ENCODE peak calls at places on chromosomes 2 and 18, in seven cellular contexts. One of them, this sample, is unnamed.

GRCh38 chr18:33804258-33804657 is 226.2 kb downstream of the ASXL3 start:
- DNase-seq in ovary: no peak
- DNase-seq in fibroblast of lung: peak
- DNase-seq in tibial artery: no peak
- DNase-seq in astrocyte: peak
- DNase-seq in fibroblast of mammary gland: peak
- DNase-seq in cardiac muscle cell: peak
- DNase-seq in this sample: no peak

GRCh38 chr2:23312996-23313606 is 71.9 kb upstream of the KLHL29 start:
- DNase-seq in ovary: no peak
- DNase-seq in fibroblast of lung: peak
- DNase-seq in tibial artery: no peak
- DNase-seq in astrocyte: no peak
- DNase-seq in fibroblast of mammary gland: peak
- DNase-seq in cardiac muscle cell: peak
- DNase-seq in this sample: no peak

GRCh38 chr2:241703128-241703604 is 1.3 kb downstream of the ING5 start:
- DNase-seq in ovary: peak
- DNase-seq in fibroblast of lung: peak
- DNase-seq in tibial artery: no peak
- DNase-seq in astrocyte: no peak
- DNase-seq in fibroblast of mammary gland: peak
- DNase-seq in cardiac muscle cell: no peak
- DNase-seq in this sample: no peak

GRCh38 chr2:216554755-216555154 is 56.1 kb downstream of the RPL37A start:
- DNase-seq in ovary: no peak
- DNase-seq in fibroblast of lung: no peak
- DNase-seq in tibial artery: no peak
- DNase-seq in astrocyte: no peak
- DNase-seq in fibroblast of mammary gland: no peak
- DNase-seq in cardiac muscle cell: no peak
- DNase-seq in this sample: no peak

GRCh38 chr18:25111382-25112070 is 240.4 kb downstream of the ZNF521 start:
- DNase-seq in ovary: no peak
- DNase-seq in fibroblast of lung: peak
- DNase-seq in tibial artery: no peak
- DNase-seq in astrocyte: no peak
- DNase-seq in fibroblast of mammary gland: no peak
- DNase-seq in cardiac muscle cell: no peak
- DNase-seq in this sample: no peak

GRCh38 chr2:144519934-144520717 is at the start of gene ZEB2:
- DNase-seq in ovary: peak
- DNase-seq in fibroblast of lung: peak
- DNase-seq in tibial artery: peak
- DNase-seq in astrocyte: peak
- DNase-seq in fibroblast of mammary gland: peak
- DNase-seq in cardiac muscle cell: peak
- DNase-seq in this sample: peak

GRCh38 chr2:242030226-242030575 is 160.7 kb downstream of the RTP5 start:
- DNase-seq in ovary: no peak
- DNase-seq in fibroblast of lung: no peak
- DNase-seq in tibial artery: no peak
- DNase-seq in astrocyte: no peak
- DNase-seq in fibroblast of mammary gland: no peak
- DNase-seq in cardiac muscle cell: no peak
- DNase-seq in this sample: no peak

GRCh38 chr2:161954103-161954502 is 119.9 kb downstream of the DPP4 start:
- DNase-seq in ovary: no peak
- DNase-seq in fibroblast of lung: no peak
- DNase-seq in tibial artery: no peak
- DNase-seq in astrocyte: no peak
- DNase-seq in fibroblast of mammary gland: peak
- DNase-seq in cardiac muscle cell: no peak
- DNase-seq in this sample: no peak

GRCh38 chr2:137525644-137526190 is 438.6 kb upstream of the HNMT start:
- DNase-seq in ovary: no peak
- DNase-seq in fibroblast of lung: no peak
- DNase-seq in tibial artery: no peak
- DNase-seq in astrocyte: no peak
- DNase-seq in fibroblast of mammary gland: no peak
- DNase-seq in cardiac muscle cell: no peak
- DNase-seq in this sample: no peak

GRCh38 chr2:215140166-215140707 is 1.8 kb upstream of the ABCA12 start:
- DNase-seq in ovary: no peak
- DNase-seq in fibroblast of lung: no peak
- DNase-seq in tibial artery: no peak
- DNase-seq in astrocyte: no peak
- DNase-seq in fibroblast of mammary gland: peak
- DNase-seq in cardiac muscle cell: no peak
- DNase-seq in this sample: no peak

GRCh38 chr2:17608251-17608650 is 67.8 kb downstream of the VSNL1 start:
- DNase-seq in ovary: no peak
- DNase-seq in fibroblast of lung: no peak
- DNase-seq in tibial artery: no peak
- DNase-seq in astrocyte: no peak
- DNase-seq in fibroblast of mammary gland: no peak
- DNase-seq in cardiac muscle cell: no peak
- DNase-seq in this sample: no peak

DNA sequence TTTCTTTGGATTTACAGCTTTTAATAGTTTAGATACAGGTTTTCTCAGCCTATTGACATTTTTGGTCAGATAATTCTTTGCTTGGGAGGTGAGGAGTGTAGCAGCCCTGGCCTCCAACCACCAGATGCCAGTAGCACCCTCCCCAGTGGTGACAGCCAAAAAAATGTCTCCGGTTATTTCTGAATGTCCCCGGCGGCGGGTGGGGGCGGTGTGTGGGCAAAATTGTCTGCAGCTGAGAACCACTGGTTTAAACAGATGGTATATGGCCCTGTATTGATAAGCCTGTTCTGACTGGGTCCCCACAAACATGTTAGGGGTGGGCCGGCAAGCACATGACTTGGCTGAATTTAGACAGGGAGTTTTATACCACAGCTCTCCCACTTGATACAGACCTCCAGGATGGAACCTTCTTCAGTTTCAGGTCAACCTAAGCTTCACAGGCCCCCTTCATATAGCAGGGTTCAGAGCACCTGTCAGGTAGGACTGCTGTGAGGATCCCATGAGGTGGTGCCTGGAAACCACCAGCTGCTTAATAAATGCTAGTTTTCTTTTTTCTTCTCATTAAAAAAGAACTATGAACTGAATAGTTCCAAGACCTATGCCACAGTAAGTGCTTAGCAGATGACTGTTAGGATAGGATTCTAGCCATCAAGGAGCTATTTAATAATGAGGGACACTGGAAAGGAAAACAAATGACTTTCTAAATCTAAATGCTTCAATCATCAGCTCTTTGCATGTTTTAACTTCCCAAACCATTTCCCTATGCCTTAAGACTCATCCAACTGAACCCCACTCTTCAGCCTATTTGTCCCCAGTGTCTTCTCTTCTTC is 18.1 kb downstream of the LPIN2 start:
- DNase-seq in ovary: no peak
- DNase-seq in fibroblast of lung: no peak
- DNase-seq in tibial artery: no peak
- DNase-seq in astrocyte: no peak
- DNase-seq in fibroblast of mammary gland: no peak
- DNase-seq in cardiac muscle cell: no peak
- DNase-seq in this sample: no peak
- TF ChIP-seq CTCF in ovary: no peak
- TF ChIP-seq CTCF in fibroblast of lung: no peak
- TF ChIP-seq CTCF in tibial artery: peak
- TF ChIP-seq CTCF in astrocyte: no peak
- TF ChIP-seq CTCF in fibroblast of mammary gland: peak
- TF ChIP-seq CTCF in cardiac muscle cell: peak
- TF ChIP-seq CTCF in this sample: peak

GRCh38 chr18:7174359-7175107 is 56.4 kb upstream of the LRRC30 start:
- DNase-seq in ovary: no peak
- DNase-seq in fibroblast of lung: no peak
- DNase-seq in tibial artery: no peak
- DNase-seq in astrocyte: no peak
- DNase-seq in fibroblast of mammary gland: peak
- DNase-seq in cardiac muscle cell: peak
- DNase-seq in this sample: no peak
- TF ChIP-seq CTCF in ovary: no peak
- TF ChIP-seq CTCF in fibroblast of lung: no peak
- TF ChIP-seq CTCF in tibial artery: no peak
- TF ChIP-seq CTCF in astrocyte: no peak
- TF ChIP-seq CTCF in fibroblast of mammary gland: no peak
- TF ChIP-seq CTCF in cardiac muscle cell: no peak
- TF ChIP-seq CTCF in this sample: peak

GRCh38 chr2:120290737-120291136 is 38.1 kb downstream of the RALB start:
- DNase-seq in ovary: no peak
- DNase-seq in fibroblast of lung: no peak
- DNase-seq in tibial artery: no peak
- DNase-seq in astrocyte: no peak
- DNase-seq in fibroblast of mammary gland: no peak
- DNase-seq in cardiac muscle cell: no peak
- DNase-seq in this sample: no peak

GRCh38 chr2:120287183-120288015 is 34.7 kb downstream of the RALB start:
- DNase-seq in ovary: no peak
- DNase-seq in fibroblast of lung: peak
- DNase-seq in tibial artery: no peak
- DNase-seq in astrocyte: peak
- DNase-seq in fibroblast of mammary gland: peak
- DNase-seq in cardiac muscle cell: no peak
- DNase-seq in this sample: peak

GRCh38 chr2:120291464-120292311 is 39.0 kb downstream of the RALB start:
- DNase-seq in ovary: no peak
- DNase-seq in fibroblast of lung: no peak
- DNase-seq in tibial artery: no peak
- DNase-seq in astrocyte: peak
- DNase-seq in fibroblast of mammary gland: no peak
- DNase-seq in cardiac muscle cell: no peak
- DNase-seq in this sample: peak

GRCh38 chr2:120288016-120288373 is 35.3 kb downstream of the RALB start:
- DNase-seq in ovary: no peak
- DNase-seq in fibroblast of lung: no peak
- DNase-seq in tibial artery: no peak
- DNase-seq in astrocyte: no peak
- DNase-seq in fibroblast of mammary gland: no peak
- DNase-seq in cardiac muscle cell: no peak
- DNase-seq in this sample: no peak

GRCh38 chr2:120289221-120289906 is 36.7 kb downstream of the RALB start:
- DNase-seq in ovary: no peak
- DNase-seq in fibroblast of lung: no peak
- DNase-seq in tibial artery: no peak
- DNase-seq in astrocyte: no peak
- DNase-seq in fibroblast of mammary gland: peak
- DNase-seq in cardiac muscle cell: no peak
- DNase-seq in this sample: no peak
- TF ChIP-seq CTCF in ovary: no peak
- TF ChIP-seq CTCF in fibroblast of lung: peak
- TF ChIP-seq CTCF in tibial artery: no peak
- TF ChIP-seq CTCF in astrocyte: peak
- TF ChIP-seq CTCF in fibroblast of mammary gland: peak
- TF ChIP-seq CTCF in cardiac muscle cell: peak
- TF ChIP-seq CTCF in this sample: peak

GRCh38 chr18:55322176-55322735 is 265.7 kb downstream of the TCF4 start:
- DNase-seq in ovary: peak
- DNase-seq in fibroblast of lung: peak
- DNase-seq in tibial artery: peak
- DNase-seq in astrocyte: peak
- DNase-seq in fibroblast of mammary gland: peak
- DNase-seq in cardiac muscle cell: peak
- DNase-seq in this sample: peak
- TF ChIP-seq CTCF in ovary: no peak
- TF ChIP-seq CTCF in fibroblast of lung: no peak
- TF ChIP-seq CTCF in tibial artery: no peak
- TF ChIP-seq CTCF in astrocyte: no peak
- TF ChIP-seq CTCF in fibroblast of mammary gland: peak
- TF ChIP-seq CTCF in cardiac muscle cell: peak
- TF ChIP-seq CTCF in this sample: peak

DNA sequence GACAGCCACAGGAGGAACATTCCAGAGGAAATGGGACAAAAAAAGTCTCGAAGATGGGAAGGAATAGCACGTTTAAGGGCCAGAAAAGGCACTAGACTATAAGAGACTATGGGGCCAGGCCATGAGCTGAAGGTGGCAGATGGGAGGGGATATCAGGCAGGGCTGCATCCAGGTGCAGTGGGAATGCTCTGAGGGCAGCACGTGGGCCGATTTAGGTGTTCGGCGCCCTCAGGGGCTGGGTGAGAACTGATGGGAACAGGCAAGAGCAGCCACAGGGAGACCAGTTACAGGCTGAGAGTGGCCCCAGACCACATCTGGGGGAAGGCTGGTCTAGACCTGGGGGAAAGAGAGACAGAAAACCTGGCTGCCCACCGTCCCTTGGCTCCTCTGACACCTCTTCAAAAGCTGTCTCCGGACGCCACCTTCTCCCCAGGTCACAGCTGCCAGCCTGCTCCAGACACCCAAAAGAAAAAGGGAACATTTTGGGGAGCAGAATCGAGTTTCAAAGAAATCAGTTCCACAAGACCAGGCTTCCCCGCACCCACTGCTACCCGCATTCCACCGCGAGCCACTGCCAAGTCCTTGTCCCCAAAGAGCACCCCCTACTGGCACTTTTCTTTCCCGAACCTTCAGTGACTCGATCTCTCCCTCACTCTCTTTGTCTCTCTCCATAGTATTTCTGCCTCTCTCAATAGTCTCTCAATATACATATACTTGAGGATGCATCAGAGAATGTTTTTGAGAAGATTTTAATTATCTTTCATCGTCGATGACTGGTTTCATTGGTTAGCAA is 190.1 kb upstream of the AGAP1 start:
- DNase-seq in ovary: no peak
- DNase-seq in fibroblast of lung: no peak
- DNase-seq in tibial artery: no peak
- DNase-seq in astrocyte: no peak
- DNase-seq in fibroblast of mammary gland: no peak
- DNase-seq in cardiac muscle cell: no peak
- DNase-seq in this sample: no peak
- TF ChIP-seq CTCF in ovary: no peak
- TF ChIP-seq CTCF in fibroblast of lung: peak
- TF ChIP-seq CTCF in tibial artery: no peak
- TF ChIP-seq CTCF in astrocyte: no peak
- TF ChIP-seq CTCF in fibroblast of mammary gland: peak
- TF ChIP-seq CTCF in cardiac muscle cell: no peak
- TF ChIP-seq CTCF in this sample: no peak

GRCh38 chr2:65626831-65627230 is 194.4 kb upstream of the SPRED2 start:
- DNase-seq in ovary: no peak
- DNase-seq in fibroblast of lung: peak
- DNase-seq in tibial artery: no peak
- DNase-seq in astrocyte: no peak
- DNase-seq in fibroblast of mammary gland: peak
- DNase-seq in cardiac muscle cell: no peak
- DNase-seq in this sample: no peak
- TF ChIP-seq CTCF in ovary: no peak
- TF ChIP-seq CTCF in fibroblast of lung: no peak
- TF ChIP-seq CTCF in tibial artery: no peak
- TF ChIP-seq CTCF in astrocyte: no peak
- TF ChIP-seq CTCF in fibroblast of mammary gland: no peak
- TF ChIP-seq CTCF in cardiac muscle cell: no peak
- TF ChIP-seq CTCF in this sample: no peak